ENCODE peak calls at places on chromosomes 2 and 18, in eight cellular contexts. One of them, this sample, is unnamed.

GRCh38 chr18:80253236-80253635 is 5.9 kb upstream of the PARD6G start:
- DNase-seq in IMR-90: no peak
- DNase-seq in Karpas-422: no peak
- DNase-seq in neural progenitor cell: no peak
- DNase-seq in astrocyte: no peak
- DNase-seq in HepG2: no peak
- DNase-seq in OCI-LY7: no peak
- DNase-seq in PC-3: no peak
- DNase-seq in this sample: peak; percentile 1

GRCh38 chr18:80176334-80177080 is 67.4 kb downstream of the ADNP2 start:
- DNase-seq in neural progenitor cell: no peak
- DNase-seq in HepG2: peak; percentile 8
- DNase-seq in Karpas-422: no peak
- DNase-seq in IMR-90: peak; percentile 54
- DNase-seq in PC-3: peak; percentile 18
- DNase-seq in OCI-LY7: no peak
- DNase-seq in astrocyte: no peak
- DNase-seq in this sample: no peak

GRCh38 chr2:130354135-130354420 is 1.8 kb upstream of the PTPN18 start:
- DNase-seq in IMR-90: no peak
- DNase-seq in Karpas-422: no peak
- DNase-seq in neural progenitor cell: peak; percentile 20
- DNase-seq in PC-3: no peak
- DNase-seq in OCI-LY7: no peak
- DNase-seq in astrocyte: no peak
- DNase-seq in HepG2: no peak
- DNase-seq in this sample: no peak

GRCh38 chr2:167749016-167749415 is 498.4 kb downstream of the STK39 start:
- DNase-seq in HepG2: no peak
- DNase-seq in OCI-LY7: no peak
- DNase-seq in neural progenitor cell: no peak
- DNase-seq in IMR-90: no peak
- DNase-seq in Karpas-422: no peak
- DNase-seq in astrocyte: peak; percentile 63
- DNase-seq in PC-3: peak; percentile 73
- DNase-seq in this sample: no peak

GRCh38 chr2:149715005-149715592 is 127.5 kb upstream of the MMADHC start:
- DNase-seq in PC-3: peak; percentile 74
- DNase-seq in OCI-LY7: peak; percentile 1
- DNase-seq in IMR-90: peak; percentile 55
- DNase-seq in HepG2: peak; percentile 12
- DNase-seq in astrocyte: peak; percentile 35
- DNase-seq in Karpas-422: peak; percentile 51
- DNase-seq in neural progenitor cell: peak; percentile 47
- DNase-seq in this sample: peak; percentile 39

GRCh38 chr2:241507430-241508239 is 749 bp downstream of the STK25 start:
- DNase-seq in Karpas-422: peak; percentile 64
- DNase-seq in PC-3: peak; percentile 45
- DNase-seq in HepG2: peak; percentile 62
- DNase-seq in IMR-90: peak; percentile 33
- DNase-seq in neural progenitor cell: peak; percentile 80
- DNase-seq in OCI-LY7: peak; percentile 36
- DNase-seq in astrocyte: no peak
- DNase-seq in this sample: peak; percentile 83

GRCh38 chr18:23828426-23828825 is 139.2 kb downstream of the LAMA3 start:
- DNase-seq in PC-3: peak; percentile 88
- DNase-seq in IMR-90: peak; percentile 68
- DNase-seq in OCI-LY7: peak; percentile 53
- DNase-seq in Karpas-422: no peak
- DNase-seq in neural progenitor cell: no peak
- DNase-seq in astrocyte: peak; percentile 72
- DNase-seq in HepG2: peak; percentile 23
- DNase-seq in this sample: peak; percentile 62

GRCh38 chr2:162153608-162154224 is 1.7 kb upstream of the GCG start:
- DNase-seq in IMR-90: peak; percentile 49
- DNase-seq in HepG2: peak; percentile 56
- DNase-seq in PC-3: peak; percentile 81
- DNase-seq in astrocyte: peak; percentile 20
- DNase-seq in OCI-LY7: peak; percentile 51
- DNase-seq in Karpas-422: peak; percentile 81
- DNase-seq in neural progenitor cell: peak; percentile 66
- DNase-seq in this sample: peak; percentile 80

GRCh38 chr2:48173141-48173540 is 266.8 kb upstream of the FBXO11 start:
- DNase-seq in neural progenitor cell: no peak
- DNase-seq in IMR-90: no peak
- DNase-seq in astrocyte: no peak
- DNase-seq in OCI-LY7: no peak
- DNase-seq in PC-3: peak; percentile 70
- DNase-seq in HepG2: no peak
- DNase-seq in Karpas-422: no peak
- DNase-seq in this sample: no peak

GRCh38 chr2:11658623-11659475 is 11.1 kb downstream of the NTSR2 start:
- DNase-seq in astrocyte: no peak
- DNase-seq in PC-3: peak; percentile 29
- DNase-seq in OCI-LY7: no peak
- DNase-seq in Karpas-422: no peak
- DNase-seq in neural progenitor cell: no peak
- DNase-seq in IMR-90: no peak
- DNase-seq in HepG2: no peak
- DNase-seq in this sample: no peak

GRCh38 chr2:67965246-67965645 is 97.6 kb downstream of the C1D start:
- DNase-seq in PC-3: no peak
- DNase-seq in Karpas-422: no peak
- DNase-seq in neural progenitor cell: no peak
- DNase-seq in OCI-LY7: no peak
- DNase-seq in IMR-90: no peak
- DNase-seq in HepG2: no peak
- DNase-seq in astrocyte: no peak
- DNase-seq in this sample: no peak

GRCh38 chr2:164314148-164314547 is 307.1 kb downstream of the GRB14 start:
- DNase-seq in astrocyte: peak; percentile 44
- DNase-seq in HepG2: no peak
- DNase-seq in PC-3: peak; percentile 14
- DNase-seq in neural progenitor cell: no peak
- DNase-seq in OCI-LY7: no peak
- DNase-seq in Karpas-422: no peak
- DNase-seq in IMR-90: no peak
- DNase-seq in this sample: peak; percentile 73

GRCh38 chr2:37686792-37687595 is 15.6 kb upstream of the CDC42EP3 start:
- DNase-seq in HepG2: no peak
- DNase-seq in neural progenitor cell: no peak
- DNase-seq in IMR-90: no peak
- DNase-seq in PC-3: no peak
- DNase-seq in OCI-LY7: no peak
- DNase-seq in Karpas-422: no peak
- DNase-seq in astrocyte: peak; percentile 53
- DNase-seq in this sample: no peak

GRCh38 chr2:196925768-196926561 is 542 bp downstream of the PGAP1 start:
- DNase-seq in IMR-90: peak; percentile 26
- DNase-seq in PC-3: peak; percentile 32
- DNase-seq in Karpas-422: peak; percentile 74
- DNase-seq in HepG2: peak; percentile 10
- DNase-seq in astrocyte: peak; percentile 22
- DNase-seq in neural progenitor cell: peak; percentile 65
- DNase-seq in OCI-LY7: peak; percentile 9
- DNase-seq in this sample: peak; percentile 42

GRCh38 chr2:237628482-237629187 is 1.2 kb downstream of the LRRFIP1 start:
- DNase-seq in PC-3: no peak
- DNase-seq in IMR-90: no peak
- DNase-seq in HepG2: no peak
- DNase-seq in neural progenitor cell: no peak
- DNase-seq in Karpas-422: no peak
- DNase-seq in astrocyte: no peak
- DNase-seq in OCI-LY7: no peak
- DNase-seq in this sample: no peak

GRCh38 chr18:7566587-7567486 is at the start of gene PTPRM:
- DNase-seq in PC-3: peak; percentile 88
- DNase-seq in HepG2: peak; percentile 47
- DNase-seq in neural progenitor cell: peak; percentile 94
- DNase-seq in IMR-90: peak; percentile 78
- DNase-seq in OCI-LY7: no peak
- DNase-seq in Karpas-422: no peak
- DNase-seq in astrocyte: peak; percentile 61
- DNase-seq in this sample: peak; percentile 94

GRCh38 chr2:240643811-240644150 is 18.5 kb downstream of the GPR35 start:
- DNase-seq in HepG2: no peak
- DNase-seq in Karpas-422: no peak
- DNase-seq in IMR-90: no peak
- DNase-seq in astrocyte: no peak
- DNase-seq in neural progenitor cell: no peak
- DNase-seq in PC-3: no peak
- DNase-seq in OCI-LY7: no peak
- DNase-seq in this sample: no peak

GRCh38 chr2:143802871-143803650 is 673.8 kb downstream of the ARHGAP15 start:
- DNase-seq in OCI-LY7: no peak
- DNase-seq in neural progenitor cell: no peak
- DNase-seq in PC-3: no peak
- DNase-seq in Karpas-422: no peak
- DNase-seq in IMR-90: peak; percentile 28
- DNase-seq in HepG2: no peak
- DNase-seq in astrocyte: no peak
- DNase-seq in this sample: no peak

GRCh38 chr2:126801473-126801872 is 97.2 kb upstream of the TEX51 start:
- DNase-seq in astrocyte: no peak
- DNase-seq in HepG2: no peak
- DNase-seq in OCI-LY7: no peak
- DNase-seq in IMR-90: no peak
- DNase-seq in Karpas-422: no peak
- DNase-seq in PC-3: no peak
- DNase-seq in neural progenitor cell: no peak
- DNase-seq in this sample: no peak

GRCh38 chr2:96977631-96978195 is 8.7 kb downstream of the FAM178B start:
- DNase-seq in IMR-90: peak; percentile 79
- DNase-seq in OCI-LY7: no peak
- DNase-seq in neural progenitor cell: peak; percentile 24
- DNase-seq in PC-3: peak; percentile 16
- DNase-seq in Karpas-422: no peak
- DNase-seq in HepG2: no peak
- DNase-seq in astrocyte: peak; percentile 76
- DNase-seq in this sample: peak; percentile 56

GRCh38 chr18:80159713-80160636 is 50.9 kb downstream of the ADNP2 start:
- DNase-seq in HepG2: no peak
- DNase-seq in PC-3: no peak
- DNase-seq in neural progenitor cell: no peak
- DNase-seq in Karpas-422: no peak
- DNase-seq in IMR-90: no peak
- DNase-seq in OCI-LY7: no peak
- DNase-seq in astrocyte: no peak
- DNase-seq in this sample: no peak

GRCh38 chr18:57976230-57976773 is 67.7 kb upstream of the NEDD4L start:
- DNase-seq in astrocyte: no peak
- DNase-seq in HepG2: no peak
- DNase-seq in OCI-LY7: no peak
- DNase-seq in neural progenitor cell: no peak
- DNase-seq in IMR-90: no peak
- DNase-seq in PC-3: no peak
- DNase-seq in Karpas-422: no peak
- DNase-seq in this sample: no peak
- H2AFZ ChIP-seq in astrocyte: no peak overlapping the region
- H2AFZ ChIP-seq in HepG2: no peak overlapping the region
- H2AFZ ChIP-seq in OCI-LY7: no peak overlapping the region
- H2AFZ ChIP-seq in neural progenitor cell: no peak overlapping the region
- H2AFZ ChIP-seq in IMR-90: peak overlapping the region; percentile 52
- H2AFZ ChIP-seq in PC-3: no peak overlapping the region
- H2AFZ ChIP-seq in Karpas-422: peak overlapping the region; percentile 38
- H2AFZ ChIP-seq in this sample: no peak overlapping the region

GRCh38 chr18:3367491-3368091 is 82.4 kb upstream of the TGIF1 start:
- DNase-seq in astrocyte: peak; percentile 80
- DNase-seq in IMR-90: peak; percentile 7
- DNase-seq in HepG2: no peak
- DNase-seq in neural progenitor cell: no peak
- DNase-seq in PC-3: peak; percentile 48
- DNase-seq in OCI-LY7: no peak
- DNase-seq in Karpas-422: no peak
- DNase-seq in this sample: no peak
- H2AFZ ChIP-seq in astrocyte: no peak overlapping the region
- H2AFZ ChIP-seq in IMR-90: no peak overlapping the region
- H2AFZ ChIP-seq in HepG2: no peak overlapping the region
- H2AFZ ChIP-seq in neural progenitor cell: no peak overlapping the region
- H2AFZ ChIP-seq in PC-3: peak overlapping the region; percentile 26
- H2AFZ ChIP-seq in OCI-LY7: no peak overlapping the region
- H2AFZ ChIP-seq in Karpas-422: no peak overlapping the region
- H2AFZ ChIP-seq in this sample: no peak overlapping the region

GRCh38 chr2:181694271-181694670 is 14.0 kb upstream of the NEUROD1 start:
- DNase-seq in Karpas-422: no peak
- DNase-seq in HepG2: no peak
- DNase-seq in neural progenitor cell: peak; percentile 70
- DNase-seq in PC-3: no peak
- DNase-seq in OCI-LY7: no peak
- DNase-seq in IMR-90: no peak
- DNase-seq in astrocyte: no peak
- DNase-seq in this sample: no peak

GRCh38 chr2:181698230-181698629 is 17.9 kb upstream of the NEUROD1 start:
- DNase-seq in PC-3: no peak
- DNase-seq in HepG2: no peak
- DNase-seq in Karpas-422: no peak
- DNase-seq in neural progenitor cell: no peak
- DNase-seq in OCI-LY7: no peak
- DNase-seq in IMR-90: no peak
- DNase-seq in astrocyte: no peak
- DNase-seq in this sample: no peak

DNA sequence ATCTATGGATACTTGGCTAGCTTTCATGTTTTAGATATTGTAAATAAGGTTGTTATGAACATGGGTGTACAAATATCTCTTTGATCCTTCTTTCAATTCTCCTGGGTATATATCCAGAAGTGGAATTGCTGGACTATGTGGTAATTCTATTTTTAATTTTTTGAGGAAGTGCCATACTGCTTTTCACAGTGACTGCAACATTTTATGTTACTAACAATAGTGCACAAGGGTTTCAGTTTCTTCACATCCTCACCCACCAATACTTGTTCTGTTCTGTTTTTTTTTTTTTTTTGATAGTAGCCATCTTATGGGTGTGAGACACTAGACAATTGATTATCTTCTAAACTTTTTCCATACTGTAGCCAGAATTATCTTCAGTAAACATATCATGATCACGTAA is 17.3 kb upstream of the NEUROD1 start:
- DNase-seq in IMR-90: no peak
- DNase-seq in PC-3: no peak
- DNase-seq in neural progenitor cell: no peak
- DNase-seq in OCI-LY7: no peak
- DNase-seq in HepG2: no peak
- DNase-seq in Karpas-422: no peak
- DNase-seq in astrocyte: no peak
- DNase-seq in this sample: no peak
- H2AFZ ChIP-seq in IMR-90: no peak overlapping the region
- H2AFZ ChIP-seq in PC-3: no peak overlapping the region
- H2AFZ ChIP-seq in neural progenitor cell: no peak overlapping the region
- H2AFZ ChIP-seq in OCI-LY7: no peak overlapping the region
- H2AFZ ChIP-seq in HepG2: no peak overlapping the region
- H2AFZ ChIP-seq in Karpas-422: no peak overlapping the region
- H2AFZ ChIP-seq in astrocyte: no peak overlapping the region
- H2AFZ ChIP-seq in this sample: no peak overlapping the region

GRCh38 chr2:54725343-54726099 is 2.1 kb downstream of the EML6 start:
- DNase-seq in IMR-90: no peak
- DNase-seq in neural progenitor cell: peak; percentile 27
- DNase-seq in astrocyte: no peak
- DNase-seq in PC-3: no peak
- DNase-seq in HepG2: no peak
- DNase-seq in OCI-LY7: peak; percentile 34
- DNase-seq in Karpas-422: peak; percentile 62
- DNase-seq in this sample: no peak
- H2AFZ ChIP-seq in IMR-90: no peak overlapping the region
- H2AFZ ChIP-seq in neural progenitor cell: peak overlapping the region; percentile 77
- H2AFZ ChIP-seq in astrocyte: peak overlapping the region; percentile 20
- H2AFZ ChIP-seq in PC-3: peak overlapping the region; percentile 83
- H2AFZ ChIP-seq in HepG2: no peak overlapping the region
- H2AFZ ChIP-seq in OCI-LY7: peak overlapping the region; percentile 75
- H2AFZ ChIP-seq in Karpas-422: no peak overlapping the region
- H2AFZ ChIP-seq in this sample: no peak overlapping the region